ENCODE peak calls at places on chromosomes 16 and 17, in ten cellular contexts. V, O, E, Q, N, H, U, R, Z and J are unnamed samples.
A peak's percentile ranks its signal among the peaks of the same experiment; 100 is the strongest.

GRCh38 chr17:57104461-57105175 is 19.6 kb downstream of the AKAP1 start:
- DNase-seq in V (no peak), O (no peak), E (peak; percentile 79), Q (peak; percentile 50), N (no peak), H (peak; percentile 72), U (no peak), R (no peak), Z (no peak), J (peak; percentile 67)

GRCh38 chr17:68568581-68568980 is 32.6 kb downstream of the FAM20A start:
- DNase-seq in V (no peak), O (no peak), E (no peak), Q (no peak), N (no peak), H (no peak), U (no peak), R (no peak), Z (no peak), J (no peak)

GRCh38 chr17:83064732-83065659 is 14.4 kb upstream of the METRNL start:
- DNase-seq in V (no peak), O (no peak), E (no peak), Q (peak; percentile 69), N (no peak), H (no peak), U (no peak), R (no peak), Z (no peak), J (no peak)

GRCh38 chr17:49969134-49969759 is at the start of gene DLX4:
- DNase-seq in V (no peak), O (no peak), E (no peak), Q (no peak), N (no peak), H (no peak), U (no peak), R (peak; percentile 54), Z (no peak), J (no peak)

GRCh38 chr17:20008242-20009051 is 712 bp upstream of the SPECC1 start:
- DNase-seq in V (no peak), O (no peak), E (no peak), Q (peak; percentile 38), N (peak; percentile 26), H (no peak), U (no peak), R (no peak), Z (no peak), J (peak; percentile 15)

GRCh38 chr16:70678121-70678897 is 7.5 kb downstream of the MTSS2 start:
- DNase-seq in V (no peak), O (no peak), E (no peak), Q (no peak), N (no peak), H (no peak), U (no peak), R (no peak), Z (no peak), J (no peak)

GRCh38 chr17:55769625-55770000 is 18.8 kb downstream of the PCTP start:
- DNase-seq in V (no peak), O (no peak), E (peak; percentile 91), Q (no peak), N (no peak), H (peak; percentile 85), U (no peak), R (no peak), Z (no peak), J (peak; percentile 98)

GRCh38 chr16:57165923-57166322 is 19.9 kb downstream of the PSME3IP1 start:
- DNase-seq in V (no peak), O (no peak), E (no peak), Q (no peak), N (no peak), H (peak; percentile 54), U (no peak), R (no peak), Z (no peak), J (peak; percentile 87)

GRCh38 chr16:34803683-34804416 is 1344.4 kb downstream of the TP53TG3F start:
- DNase-seq in V (no peak), O (no peak), E (no peak), Q (no peak), N (no peak), H (no peak), U (no peak), R (no peak), Z (no peak), J (no peak)

GRCh38 chr16:88532434-88533241 is 37.6 kb upstream of the ZC3H18 start:
- DNase-seq in V (no peak), O (no peak), E (no peak), Q (no peak), N (no peak), H (no peak), U (no peak), R (no peak), Z (no peak), J (no peak)

GRCh38 chr17:61632826-61633225 is 41.8 kb upstream of the NACA2 start:
- DNase-seq in V (no peak), O (no peak), E (no peak), Q (no peak), N (no peak), H (no peak), U (no peak), R (no peak), Z (no peak), J (no peak)

GRCh38 chr17:44385287-44386181 is 3.9 kb downstream of the ITGA2B start:
- DNase-seq in V (peak; percentile 75), O (peak; percentile 79), E (peak; percentile 29), Q (peak; percentile 69), N (peak; percentile 91), H (peak; percentile 44), U (peak; percentile 69), R (peak; percentile 73), Z (peak; percentile 88), J (peak; percentile 51)

GRCh38 chr16:9598731-9599083 is 507.3 kb downstream of the HAPSTR1 start:
- DNase-seq in V (no peak), O (no peak), E (no peak), Q (no peak), N (no peak), H (no peak), U (no peak), R (no peak), Z (no peak), J (no peak)